ENCODE peak calls at places on chromosomes 4 and X, in seven cellular contexts. G, U, M, S, W, H and C are unnamed samples.

GRCh38 chrX:86014421-86014820 is 32.9 kb downstream of the CHM start:
- ATAC-seq in G (no peak), H (no peak), U (no peak), W (no peak), M (no peak), S (no peak), C (no peak)

GRCh38 chr4:59971952-59972351 is 1228.2 kb upstream of the ADGRL3 start:
- ATAC-seq in H (no peak), S (no peak), G (no peak), U (no peak), M (no peak), W (no peak), C (no peak)

GRCh38 chr4:92501456-92501855 is 197.7 kb downstream of the GRID2 start:
- ATAC-seq in W (no peak), M (no peak), U (no peak), H (no peak), S (no peak), G (no peak), C (no peak)

GRCh38 chr4:185307136-185307950 is 88.4 kb downstream of the LRP2BP start:
- ATAC-seq in S (peak; percentile 69), W (no peak), H (peak; percentile 15), G (no peak), M (no peak), U (no peak), C (no peak)

GRCh38 chr4:2286904-2287593 is 25.1 kb upstream of the MXD4 start:
- ATAC-seq in U (no peak), G (no peak), M (no peak), W (no peak), H (no peak), S (no peak), C (no peak)

GRCh38 chrX:41785685-41786084 is 61.7 kb downstream of the GPR82 start:
- ATAC-seq in S (peak; percentile 52), G (no peak), H (no peak), W (no peak), U (no peak), M (peak; percentile 79), C (no peak)

GRCh38 chr4:117249333-117249732 is 164.0 kb upstream of the TRAM1L1 start:
- ATAC-seq in S (peak; percentile 92), M (no peak), G (no peak), W (no peak), U (no peak), H (no peak), C (no peak)

GRCh38 chr4:74665346-74665745 is 129.0 kb downstream of the BTC start:
- ATAC-seq in M (peak; percentile 43), W (no peak), S (peak; percentile 64), G (no peak), H (no peak), U (no peak), C (no peak)

GRCh38 chrX:64195862-64196261 is 9.6 kb downstream of the AMER1 start:
- ATAC-seq in H (no peak), S (no peak), G (no peak), W (no peak), U (no peak), M (no peak), C (no peak)

GRCh38 chr4:85697864-85698263 is 222.9 kb downstream of the ARHGAP24 start:
- ATAC-seq in U (no peak), S (no peak), M (no peak), W (no peak), H (peak; percentile 62), G (no peak), C (no peak)

GRCh38 chrX:18415386-18415785 is 10.0 kb upstream of the CDKL5 start:
- ATAC-seq in W (no peak), H (no peak), U (no peak), S (no peak), G (no peak), M (no peak), C (no peak)

GRCh38 chr4:91070736-91071135 is 943.5 kb downstream of the CCSER1 start:
- ATAC-seq in G (no peak), H (no peak), M (no peak), W (no peak), S (no peak), U (no peak), C (no peak)

GRCh38 chr4:3107271-3108185 is 33.0 kb downstream of the HTT start:
- ATAC-seq in S (no peak), G (no peak), U (peak; percentile 41), H (no peak), M (no peak), W (peak; percentile 25), C (peak; percentile 62)

GRCh38 chrX:17836830-17837229 is 24.3 kb downstream of the RAI2 start:
- ATAC-seq in U (no peak), S (no peak), W (no peak), H (no peak), M (no peak), G (no peak), C (peak; percentile 42)

GRCh38 chr4:23392860-23393458 is 496.9 kb downstream of the PPARGC1A start:
- ATAC-seq in W (peak; percentile 86), S (no peak), M (no peak), H (no peak), G (peak; percentile 32), U (peak; percentile 72), C (peak; percentile 31)

DNA sequence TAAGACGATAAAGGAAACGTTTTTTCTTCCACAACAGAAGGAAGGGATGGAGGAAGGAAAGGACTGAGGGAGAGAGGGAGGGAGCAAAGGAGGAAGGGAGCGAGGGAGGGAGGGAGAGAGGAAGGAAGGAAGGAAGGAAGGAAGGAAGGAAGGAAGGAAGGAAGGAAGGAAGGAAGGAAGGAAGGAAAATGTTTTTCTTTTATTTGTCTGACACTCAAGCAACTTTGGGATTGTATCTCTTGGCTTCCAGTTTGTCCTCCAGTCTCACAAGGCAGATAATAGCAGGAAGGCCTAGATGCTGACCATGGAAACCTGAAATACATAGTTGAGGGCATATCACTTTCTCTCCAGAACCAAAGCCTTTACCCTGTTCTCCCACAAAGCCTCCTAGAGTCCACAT is 226.7 kb downstream of the ZNF674 start:
- ATAC-seq in M (no peak), G (no peak), S (no peak), U (no peak), W (no peak), H (no peak), C (no peak)
- H3K4me1 ChIP-seq in M (peaks cover 31% of the 10 kb centered on the region), G (no peaks in the 10 kb centered on the region), S (no peaks in the 10 kb centered on the region), U (no peaks in the 10 kb centered on the region), W (no peaks in the 10 kb centered on the region), H (no peaks in the 10 kb centered on the region), C (no peaks in the 10 kb centered on the region)

DNA sequence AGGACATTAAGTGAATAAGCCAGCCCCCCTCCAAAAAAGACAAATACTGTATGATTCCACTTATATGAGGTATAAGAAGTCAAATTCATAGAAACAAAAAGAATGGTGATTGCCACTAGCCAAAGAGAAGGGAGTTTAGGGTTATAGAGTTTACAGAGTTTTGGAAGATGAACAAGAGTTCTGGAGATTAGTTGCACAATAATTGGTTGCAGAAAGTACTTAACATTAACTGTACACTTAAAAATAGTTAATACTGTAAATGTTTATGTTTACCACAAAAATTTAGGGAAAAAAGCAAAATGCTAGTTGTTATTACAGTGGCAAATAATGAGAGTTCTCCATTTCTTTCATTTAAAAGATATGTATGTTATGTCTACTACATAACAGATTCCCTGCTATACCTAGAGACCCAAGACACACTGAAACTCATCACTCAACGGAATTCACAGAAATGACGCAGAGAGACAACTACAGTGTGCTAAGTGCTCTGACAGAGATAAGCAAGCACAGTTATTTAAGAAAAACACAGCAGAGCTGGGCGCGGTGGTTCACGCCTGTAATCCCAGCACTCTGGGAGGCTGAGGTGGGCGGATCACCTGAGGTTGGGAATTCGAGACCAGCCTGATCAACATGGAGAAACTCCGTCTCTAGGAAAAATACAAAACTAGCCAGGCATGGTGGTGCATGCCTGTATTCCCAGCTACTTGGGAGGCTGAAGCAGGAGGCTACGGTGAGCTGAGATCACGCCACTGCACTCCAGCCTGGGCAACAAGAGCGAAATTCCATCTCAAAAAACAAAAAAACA is 37.2 kb downstream of the EIF4E start:
- ATAC-seq in W (no peak), M (no peak), U (no peak), G (no peak), S (no peak), H (no peak), C (no peak)
- H3K27ac ChIP-seq in W (no peak overlapping the region), M (no peak overlapping the region), U (no peak overlapping the region), G (no peak overlapping the region), S (no peak overlapping the region), H (no peak overlapping the region), C (no peak overlapping the region)

DNA sequence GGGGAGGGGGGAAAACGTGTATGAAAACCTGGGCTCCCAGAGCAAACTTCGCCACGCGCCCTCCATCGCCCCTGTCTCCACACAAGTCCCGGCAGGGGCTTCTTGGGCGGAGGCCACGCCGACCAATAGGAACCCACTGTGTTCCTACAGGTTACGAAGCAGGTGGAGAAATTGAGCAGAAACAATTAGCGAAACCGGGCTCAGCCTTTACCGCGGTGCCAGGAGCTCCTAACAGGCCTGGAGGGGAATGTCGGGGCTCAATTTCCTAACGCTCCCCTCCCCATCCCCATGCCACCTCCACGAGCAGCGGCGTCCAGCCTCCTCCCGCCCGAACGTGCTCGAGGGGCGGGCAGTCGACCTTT is 582 bp upstream of the KIT start:
- ATAC-seq in U (no peak), G (no peak), W (no peak), M (no peak), H (no peak), S (no peak), C (no peak)
- H3K4me3 ChIP-seq in U (peak overlapping the region; percentile 34), G (peak overlapping the region; percentile 61), W (peak overlapping the region; percentile 73), M (no peak overlapping the region), H (peak overlapping the region; percentile 60), S (no peak overlapping the region), C (peak overlapping the region; percentile 62)

GRCh38 chr4:102506523-102506922 is 5.4 kb downstream of the NFKB1 start:
- ATAC-seq in W (no peak), G (no peak), H (no peak), U (no peak), S (no peak), M (no peak), C (no peak)
- H3K4me1 ChIP-seq in W (no peaks in the 10 kb centered on the region), G (peaks cover 53% of the 10 kb centered on the region), H (peaks cover 47% of the 10 kb centered on the region), U (peaks cover 32% of the 10 kb centered on the region), S (no peaks in the 10 kb centered on the region), M (peaks cover 23% of the 10 kb centered on the region), C (peaks cover 68% of the 10 kb centered on the region)

GRCh38 chr4:7845493-7846124 is 94.1 kb downstream of the AFAP1 start:
- ATAC-seq in W (no peak), M (no peak), U (no peak), S (no peak), H (no peak), G (no peak), C (no peak)
- H3K27ac ChIP-seq in W (no peak overlapping the region), M (peak overlapping the region; percentile 96), U (no peak overlapping the region), S (no peak overlapping the region), H (no peak overlapping the region), G (no peak overlapping the region), C (peak overlapping the region; percentile 18)

GRCh38 chrX:136157187-136157586 is 9.9 kb downstream of the FHL1 start:
- ATAC-seq in M (no peak), U (no peak), W (no peak), S (peak; percentile 68), H (no peak), G (no peak), C (no peak)
- H3K4me3 ChIP-seq in M (no peak overlapping the region), U (no peak overlapping the region), W (no peak overlapping the region), S (no peak overlapping the region), H (no peak overlapping the region), G (no peak overlapping the region), C (peak overlapping the region; percentile 14)